ENCODE peak calls at places on chromosome 15, in four cellular contexts. One of them, this sample, is unnamed.

GRCh38 chr15:57235865-57236264 is 140.4 kb upstream of the CGNL1 start:
- DNase-seq in brain microvascular endothelial cell: peak
- DNase-seq in HFFc6: peak
- DNase-seq in WTC11: no peak
- DNase-seq in this sample: no peak

GRCh38 chr15:77066961-77067690 is 3.8 kb downstream of the TSPAN3 start:
- DNase-seq in brain microvascular endothelial cell: no peak
- DNase-seq in WTC11: no peak
- DNase-seq in HFFc6: peak
- DNase-seq in this sample: no peak

GRCh38 chr15:48089664-48090063 is 31.1 kb upstream of the SLC24A5 start:
- DNase-seq in brain microvascular endothelial cell: no peak
- DNase-seq in HFFc6: no peak
- DNase-seq in WTC11: no peak
- DNase-seq in this sample: no peak

GRCh38 chr15:48940508-48940907 is 23.2 kb downstream of the SHC4 start:
- DNase-seq in brain microvascular endothelial cell: peak
- DNase-seq in WTC11: no peak
- DNase-seq in HFFc6: peak
- DNase-seq in this sample: no peak

GRCh38 chr15:69344238-69344637 is 45.5 kb downstream of the PAQR5 start:
- DNase-seq in HFFc6: no peak
- DNase-seq in brain microvascular endothelial cell: no peak
- DNase-seq in WTC11: no peak
- DNase-seq in this sample: no peak

GRCh38 chr15:41241251-41241964 is 10.3 kb downstream of the CHP1 start:
- DNase-seq in HFFc6: no peak
- DNase-seq in brain microvascular endothelial cell: no peak
- DNase-seq in WTC11: no peak
- DNase-seq in this sample: peak

GRCh38 chr15:63063164-63063756 is 20.7 kb downstream of the TPM1 start:
- DNase-seq in HFFc6: no peak
- DNase-seq in WTC11: no peak
- DNase-seq in brain microvascular endothelial cell: no peak
- DNase-seq in this sample: no peak

GRCh38 chr15:60534051-60534450 is 55.1 kb upstream of the ICE2 start:
- DNase-seq in brain microvascular endothelial cell: no peak
- DNase-seq in HFFc6: no peak
- DNase-seq in WTC11: no peak
- DNase-seq in this sample: no peak

GRCh38 chr15:45611305-45611704 is 23.5 kb upstream of the SQOR start:
- DNase-seq in HFFc6: peak
- DNase-seq in brain microvascular endothelial cell: no peak
- DNase-seq in WTC11: no peak
- DNase-seq in this sample: no peak
- TF ChIP-seq CTCF in HFFc6: peak
- TF ChIP-seq CTCF in brain microvascular endothelial cell: no peak
- TF ChIP-seq CTCF in WTC11: no peak
- TF ChIP-seq CTCF in this sample: peak

DNA sequence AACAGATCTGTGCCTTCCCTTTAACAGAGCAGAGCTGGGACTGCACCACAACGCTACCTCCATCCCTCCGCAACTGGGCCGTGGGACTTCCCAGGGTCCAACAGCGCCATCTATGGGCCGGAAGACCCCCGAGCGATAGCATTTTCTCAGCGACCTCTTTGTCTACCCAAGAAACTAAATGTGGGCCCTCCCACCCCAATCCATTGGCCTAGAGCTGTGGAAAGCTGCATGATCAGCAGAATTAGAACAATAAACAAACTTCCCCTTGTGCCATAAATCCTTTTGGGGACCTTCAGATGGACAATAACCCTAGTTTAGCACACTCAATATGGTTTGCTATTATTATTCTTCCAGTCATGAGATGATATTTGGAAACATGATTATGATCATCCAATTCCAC is 74.8 kb upstream of the NTRK3 start:
- DNase-seq in HFFc6: no peak
- DNase-seq in brain microvascular endothelial cell: peak
- DNase-seq in WTC11: peak
- DNase-seq in this sample: no peak
- TF ChIP-seq CTCF in HFFc6: peak
- TF ChIP-seq CTCF in brain microvascular endothelial cell: peak
- TF ChIP-seq CTCF in WTC11: peak
- TF ChIP-seq CTCF in this sample: peak

DNA sequence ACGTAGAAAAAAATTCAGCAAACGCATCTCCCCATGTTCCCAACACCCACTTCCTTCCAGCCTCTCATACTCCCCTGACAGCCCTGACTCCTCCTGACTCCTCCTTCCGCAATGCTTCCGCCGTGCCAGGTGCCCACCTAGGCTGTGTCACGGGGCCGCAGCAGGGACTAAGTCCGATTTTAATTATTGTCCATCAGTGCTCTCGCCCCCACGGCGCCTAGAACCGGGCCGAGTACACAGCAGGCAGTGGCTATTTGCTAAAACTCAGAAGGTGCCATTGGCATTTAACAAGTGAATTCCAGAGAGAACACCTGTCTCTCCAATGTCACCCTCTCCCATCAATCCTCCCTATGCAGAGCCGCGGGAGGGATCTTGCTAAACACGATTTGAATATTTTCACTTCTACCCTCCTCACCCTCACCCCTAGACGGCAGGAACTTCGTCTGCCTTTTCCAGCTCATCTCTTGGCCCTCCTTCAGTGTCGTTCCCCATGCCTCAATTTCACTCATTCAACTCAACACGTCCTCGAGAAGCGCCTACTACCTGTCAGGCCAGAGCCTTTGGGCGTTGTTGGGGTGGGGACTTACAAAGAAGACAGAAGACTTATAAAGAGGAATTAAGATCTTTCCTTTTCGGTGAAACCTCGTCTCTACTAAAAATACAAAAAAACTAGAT is 11.5 kb upstream of the SHF start:
- DNase-seq in brain microvascular endothelial cell: no peak
- DNase-seq in HFFc6: no peak
- DNase-seq in WTC11: peak
- DNase-seq in this sample: no peak
- TF ChIP-seq CTCF in brain microvascular endothelial cell: no peak
- TF ChIP-seq CTCF in HFFc6: peak
- TF ChIP-seq CTCF in WTC11: no peak
- TF ChIP-seq CTCF in this sample: peak

GRCh38 chr15:88258021-88258641 is 1.6 kb upstream of the NTRK3 start:
- DNase-seq in HFFc6: no peak
- DNase-seq in WTC11: peak
- DNase-seq in brain microvascular endothelial cell: no peak
- DNase-seq in this sample: no peak
- TF ChIP-seq CTCF in HFFc6: peak
- TF ChIP-seq CTCF in WTC11: peak
- TF ChIP-seq CTCF in brain microvascular endothelial cell: peak
- TF ChIP-seq CTCF in this sample: no peak

GRCh38 chr15:75121547-75121946 is 80.1 kb upstream of the C15orf39 start:
- DNase-seq in brain microvascular endothelial cell: no peak
- DNase-seq in WTC11: no peak
- DNase-seq in HFFc6: no peak
- DNase-seq in this sample: no peak
- TF ChIP-seq CTCF in brain microvascular endothelial cell: no peak
- TF ChIP-seq CTCF in WTC11: no peak
- TF ChIP-seq CTCF in HFFc6: no peak
- TF ChIP-seq CTCF in this sample: no peak

GRCh38 chr15:98139337-98139736 is 178.8 kb downstream of the ARRDC4 start:
- DNase-seq in WTC11: no peak
- DNase-seq in HFFc6: no peak
- DNase-seq in brain microvascular endothelial cell: no peak
- DNase-seq in this sample: no peak
- TF ChIP-seq CTCF in WTC11: no peak
- TF ChIP-seq CTCF in HFFc6: no peak
- TF ChIP-seq CTCF in brain microvascular endothelial cell: no peak
- TF ChIP-seq CTCF in this sample: no peak

DNA sequence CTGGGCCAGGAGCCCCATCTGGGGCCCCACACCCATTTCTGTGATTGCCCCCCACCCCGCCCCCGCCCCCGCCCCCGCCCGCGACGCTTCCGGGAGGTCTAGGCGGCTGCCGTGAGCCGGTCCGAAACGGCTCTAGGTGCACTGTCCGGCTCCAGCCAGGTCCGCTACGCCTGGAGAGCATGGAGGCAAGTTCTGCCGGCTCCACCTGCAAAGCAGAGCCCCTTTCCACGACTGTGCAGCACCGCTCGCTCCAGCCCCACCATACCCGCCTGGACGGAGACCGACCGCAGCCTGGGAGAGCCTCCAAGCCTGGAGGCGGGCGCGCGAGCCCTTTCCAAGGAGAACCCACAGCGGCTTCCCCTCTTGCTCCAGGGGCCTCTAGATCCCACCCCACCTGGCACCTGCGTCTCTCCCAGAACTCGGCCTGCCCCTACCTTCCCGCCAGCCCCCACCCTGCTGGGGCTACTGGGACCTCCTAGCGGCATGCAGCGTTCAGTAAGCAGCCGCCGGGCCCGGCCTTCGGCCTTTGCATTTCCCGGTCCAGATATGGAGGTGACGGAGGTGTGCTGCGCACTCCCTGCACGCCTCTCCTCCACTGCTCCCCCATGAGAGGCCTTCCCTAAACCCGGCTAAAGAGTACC is 66.2 kb downstream of the KLF13 start:
- DNase-seq in WTC11: no peak
- DNase-seq in brain microvascular endothelial cell: no peak
- DNase-seq in HFFc6: no peak
- DNase-seq in this sample: no peak
- TF ChIP-seq CTCF in WTC11: no peak
- TF ChIP-seq CTCF in brain microvascular endothelial cell: no peak
- TF ChIP-seq CTCF in HFFc6: no peak
- TF ChIP-seq CTCF in this sample: no peak

GRCh38 chr15:85009435-85009834 is 27.8 kb downstream of the PDE8A start:
- DNase-seq in HFFc6: no peak
- DNase-seq in WTC11: no peak
- DNase-seq in brain microvascular endothelial cell: no peak
- DNase-seq in this sample: no peak
- TF ChIP-seq CTCF in HFFc6: no peak
- TF ChIP-seq CTCF in WTC11: no peak
- TF ChIP-seq CTCF in brain microvascular endothelial cell: no peak
- TF ChIP-seq CTCF in this sample: no peak

GRCh38 chr15:80286055-80286454 is 34.0 kb upstream of the CTXND1 start:
- DNase-seq in brain microvascular endothelial cell: no peak
- DNase-seq in HFFc6: no peak
- DNase-seq in WTC11: no peak
- DNase-seq in this sample: no peak

GRCh38 chr15:80288131-80288530 is 36.1 kb upstream of the CTXND1 start:
- DNase-seq in brain microvascular endothelial cell: no peak
- DNase-seq in WTC11: no peak
- DNase-seq in HFFc6: no peak
- DNase-seq in this sample: no peak

GRCh38 chr15:80289558-80290277 is 37.7 kb upstream of the CTXND1 start:
- DNase-seq in WTC11: no peak
- DNase-seq in brain microvascular endothelial cell: no peak
- DNase-seq in HFFc6: no peak
- DNase-seq in this sample: no peak

DNA sequence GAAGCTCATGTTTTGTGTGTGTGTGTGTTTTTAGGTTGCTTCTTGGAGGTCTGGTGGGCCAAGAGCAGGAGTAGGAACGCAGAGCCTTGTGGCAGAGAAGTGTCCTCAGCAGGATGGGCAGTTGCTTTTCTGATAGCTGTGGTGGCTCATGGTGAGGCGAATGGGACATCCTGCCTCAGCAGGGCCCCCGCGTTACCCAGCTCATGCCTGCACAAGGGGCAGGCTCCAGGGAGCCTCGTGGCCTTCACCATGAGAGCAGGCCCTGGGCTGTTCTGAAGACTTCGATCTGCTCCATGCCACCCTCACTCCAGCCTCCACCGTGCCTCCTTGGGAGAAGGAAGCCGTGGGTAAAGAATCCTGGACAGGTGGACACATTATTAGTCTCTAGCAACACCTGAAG is 33.4 kb upstream of the CTXND1 start:
- DNase-seq in brain microvascular endothelial cell: no peak
- DNase-seq in HFFc6: no peak
- DNase-seq in WTC11: no peak
- DNase-seq in this sample: no peak
- TF ChIP-seq CTCF in brain microvascular endothelial cell: no peak
- TF ChIP-seq CTCF in HFFc6: no peak
- TF ChIP-seq CTCF in WTC11: no peak
- TF ChIP-seq CTCF in this sample: no peak

DNA sequence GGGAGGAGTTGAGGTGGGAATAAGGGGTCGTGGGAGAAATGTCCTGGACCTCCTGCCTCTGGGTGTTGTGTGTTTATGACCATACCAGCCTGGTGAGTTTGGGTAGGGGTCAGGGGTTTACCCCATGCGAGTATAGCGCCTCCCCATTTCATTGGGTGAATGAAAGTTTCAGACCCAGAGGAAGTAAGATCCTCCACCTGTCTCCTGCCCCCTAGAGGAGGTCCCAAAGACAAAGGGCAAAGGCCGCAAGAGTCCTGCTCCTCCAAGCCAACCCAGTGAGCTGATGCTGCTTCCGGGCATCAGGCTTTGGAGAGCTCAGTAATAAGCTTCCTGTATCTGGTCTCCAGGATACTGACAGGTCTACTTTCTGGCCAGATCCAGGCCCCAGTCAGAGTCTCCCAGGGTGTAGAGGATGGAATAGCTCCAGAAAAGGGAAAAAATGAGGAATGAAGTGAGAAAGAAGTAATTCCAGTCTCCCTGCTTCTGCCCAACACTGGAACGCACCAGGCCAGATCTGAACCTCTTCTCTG is 6.4 kb upstream of the TBC1D21 start:
- DNase-seq in WTC11: peak
- DNase-seq in HFFc6: no peak
- DNase-seq in brain microvascular endothelial cell: no peak
- DNase-seq in this sample: no peak
- TF ChIP-seq CTCF in WTC11: no peak
- TF ChIP-seq CTCF in HFFc6: peak
- TF ChIP-seq CTCF in brain microvascular endothelial cell: no peak
- TF ChIP-seq CTCF in this sample: no peak

This sample was measured in mesothelial cell of epicardium.